ENCODE peak calls at places on chromosomes 6 and 20, in six cellular contexts. One of them, this sample, is unnamed.
A peak's percentile ranks its signal among the peaks of the same experiment; 100 is the strongest.

GRCh38 chr6:170260686-170261085 is 30.2 kb downstream of the DLL1 start:
- DNase-seq in head of caudate nucleus: no peak
- DNase-seq in HL-60: no peak
- DNase-seq in activated CD8-positive, alpha-beta memory T cell treated with anti-CD3 and anti-CD28 coated beads, Interleukin-2, amount 10 ng/mL, durations not matched to agents 7 days and 5 days: no peak
- DNase-seq in GM04503: no peak
- DNase-seq in stimulated activated CD8-positive, alpha-beta memory T cell treated with anti-CD3 and anti-CD28 coated beads, Interleukin-12 subunit alpha, Interleukin-12 subunit beta, amount 100 ng/mL, for 4 hours: no peak
- DNase-seq in this sample: no peak

GRCh38 chr20:24735263-24735662 is 213.8 kb upstream of the CST7 start:
- DNase-seq in HL-60: no peak
- DNase-seq in GM04503: no peak
- DNase-seq in activated CD8-positive, alpha-beta memory T cell treated with anti-CD3 and anti-CD28 coated beads, Interleukin-2, amount 10 ng/mL, durations not matched to agents 7 days and 5 days: no peak
- DNase-seq in stimulated activated CD8-positive, alpha-beta memory T cell treated with anti-CD3 and anti-CD28 coated beads, Interleukin-12 subunit alpha, Interleukin-12 subunit beta, amount 100 ng/mL, for 4 hours: no peak
- DNase-seq in head of caudate nucleus: no peak
- DNase-seq in this sample: no peak

GRCh38 chr6:45927421-45928234 is 88.0 kb downstream of the CLIC5 start:
- DNase-seq in stimulated activated CD8-positive, alpha-beta memory T cell treated with anti-CD3 and anti-CD28 coated beads, Interleukin-12 subunit alpha, Interleukin-12 subunit beta, amount 100 ng/mL, for 4 hours: no peak
- DNase-seq in HL-60: no peak
- DNase-seq in head of caudate nucleus: no peak
- DNase-seq in activated CD8-positive, alpha-beta memory T cell treated with anti-CD3 and anti-CD28 coated beads, Interleukin-2, amount 10 ng/mL, durations not matched to agents 7 days and 5 days: no peak
- DNase-seq in GM04503: no peak
- DNase-seq in this sample: no peak

GRCh38 chr20:45322952-45323383 is 14.9 kb upstream of the MATN4 start:
- DNase-seq in stimulated activated CD8-positive, alpha-beta memory T cell treated with anti-CD3 and anti-CD28 coated beads, Interleukin-12 subunit alpha, Interleukin-12 subunit beta, amount 100 ng/mL, for 4 hours: no peak
- DNase-seq in activated CD8-positive, alpha-beta memory T cell treated with anti-CD3 and anti-CD28 coated beads, Interleukin-2, amount 10 ng/mL, durations not matched to agents 7 days and 5 days: no peak
- DNase-seq in HL-60: peak; percentile 55
- DNase-seq in GM04503: no peak
- DNase-seq in head of caudate nucleus: peak; percentile 70
- DNase-seq in this sample: no peak

GRCh38 chr6:139030211-139030530 is 1.6 kb downstream of the ABRACL start:
- DNase-seq in activated CD8-positive, alpha-beta memory T cell treated with anti-CD3 and anti-CD28 coated beads, Interleukin-2, amount 10 ng/mL, durations not matched to agents 7 days and 5 days: no peak
- DNase-seq in stimulated activated CD8-positive, alpha-beta memory T cell treated with anti-CD3 and anti-CD28 coated beads, Interleukin-12 subunit alpha, Interleukin-12 subunit beta, amount 100 ng/mL, for 4 hours: no peak
- DNase-seq in head of caudate nucleus: no peak
- DNase-seq in HL-60: no peak
- DNase-seq in GM04503: no peak
- DNase-seq in this sample: no peak

GRCh38 chr20:58021481-58021880 is 207.0 kb downstream of the ANKRD60 start:
- DNase-seq in activated CD8-positive, alpha-beta memory T cell treated with anti-CD3 and anti-CD28 coated beads, Interleukin-2, amount 10 ng/mL, durations not matched to agents 7 days and 5 days: no peak
- DNase-seq in stimulated activated CD8-positive, alpha-beta memory T cell treated with anti-CD3 and anti-CD28 coated beads, Interleukin-12 subunit alpha, Interleukin-12 subunit beta, amount 100 ng/mL, for 4 hours: no peak
- DNase-seq in HL-60: no peak
- DNase-seq in GM04503: no peak
- DNase-seq in head of caudate nucleus: no peak
- DNase-seq in this sample: no peak

GRCh38 chr20:5069141-5069806 is 50.5 kb downstream of the PCNA start:
- DNase-seq in activated CD8-positive, alpha-beta memory T cell treated with anti-CD3 and anti-CD28 coated beads, Interleukin-2, amount 10 ng/mL, durations not matched to agents 7 days and 5 days: no peak
- DNase-seq in GM04503: no peak
- DNase-seq in head of caudate nucleus: no peak
- DNase-seq in HL-60: no peak
- DNase-seq in stimulated activated CD8-positive, alpha-beta memory T cell treated with anti-CD3 and anti-CD28 coated beads, Interleukin-12 subunit alpha, Interleukin-12 subunit beta, amount 100 ng/mL, for 4 hours: no peak
- DNase-seq in this sample: no peak

GRCh38 chr6:81636930-81637568 is 115.4 kb downstream of the TENT5A start:
- DNase-seq in HL-60: no peak
- DNase-seq in head of caudate nucleus: no peak
- DNase-seq in GM04503: no peak
- DNase-seq in stimulated activated CD8-positive, alpha-beta memory T cell treated with anti-CD3 and anti-CD28 coated beads, Interleukin-12 subunit alpha, Interleukin-12 subunit beta, amount 100 ng/mL, for 4 hours: no peak
- DNase-seq in activated CD8-positive, alpha-beta memory T cell treated with anti-CD3 and anti-CD28 coated beads, Interleukin-2, amount 10 ng/mL, durations not matched to agents 7 days and 5 days: no peak
- DNase-seq in this sample: no peak

GRCh38 chr20:1891263-1892121 is 3.7 kb upstream of the SIRPA start:
- DNase-seq in head of caudate nucleus: peak; percentile 4
- DNase-seq in HL-60: no peak
- DNase-seq in activated CD8-positive, alpha-beta memory T cell treated with anti-CD3 and anti-CD28 coated beads, Interleukin-2, amount 10 ng/mL, durations not matched to agents 7 days and 5 days: no peak
- DNase-seq in GM04503: no peak
- DNase-seq in stimulated activated CD8-positive, alpha-beta memory T cell treated with anti-CD3 and anti-CD28 coated beads, Interleukin-12 subunit alpha, Interleukin-12 subunit beta, amount 100 ng/mL, for 4 hours: no peak
- DNase-seq in this sample: no peak